ENCODE peak calls at places on chromosomes 7 and 10, in six cellular contexts. One of them, this sample, is unnamed.

GRCh38 chr7:27277628-27278027 is 35.0 kb downstream of the EVX1 start:
- DNase-seq in upper lobe of right lung: no peak
- DNase-seq in NCI-H748 treated with DMSO at 0.1 percent for 48 hours: no peak
- DNase-seq in SJSA1: no peak
- DNase-seq in hypothalamus: no peak
- DNase-seq in stimulated activated CD4-positive, alpha-beta T cell treated with anti-CD3 and anti-CD28 coated beads, Interleukin-1b, Interleukin-23, amount 100 ng/mL, for 24 hours: no peak
- DNase-seq in this sample: no peak

GRCh38 chr10:10209152-10209551 is 808.5 kb upstream of the CELF2 start:
- DNase-seq in hypothalamus: no peak
- DNase-seq in upper lobe of right lung: no peak
- DNase-seq in NCI-H748 treated with DMSO at 0.1 percent for 48 hours: no peak
- DNase-seq in stimulated activated CD4-positive, alpha-beta T cell treated with anti-CD3 and anti-CD28 coated beads, Interleukin-1b, Interleukin-23, amount 100 ng/mL, for 24 hours: no peak
- DNase-seq in SJSA1: no peak
- DNase-seq in this sample: no peak

GRCh38 chr7:139889186-139889871 is 60.3 kb downstream of the TBXAS1 start:
- DNase-seq in hypothalamus: no peak
- DNase-seq in stimulated activated CD4-positive, alpha-beta T cell treated with anti-CD3 and anti-CD28 coated beads, Interleukin-1b, Interleukin-23, amount 100 ng/mL, for 24 hours: no peak
- DNase-seq in SJSA1: peak
- DNase-seq in NCI-H748 treated with DMSO at 0.1 percent for 48 hours: no peak
- DNase-seq in upper lobe of right lung: no peak
- DNase-seq in this sample: no peak

GRCh38 chr10:4678023-4678950 is 147.7 kb upstream of the AKR1E2 start:
- DNase-seq in SJSA1: peak
- DNase-seq in NCI-H748 treated with DMSO at 0.1 percent for 48 hours: no peak
- DNase-seq in upper lobe of right lung: no peak
- DNase-seq in stimulated activated CD4-positive, alpha-beta T cell treated with anti-CD3 and anti-CD28 coated beads, Interleukin-1b, Interleukin-23, amount 100 ng/mL, for 24 hours: no peak
- DNase-seq in hypothalamus: no peak
- DNase-seq in this sample: no peak

GRCh38 chr10:47348138-47348651 is at the start of gene RBP3:
- DNase-seq in upper lobe of right lung: no peak
- DNase-seq in hypothalamus: no peak
- DNase-seq in NCI-H748 treated with DMSO at 0.1 percent for 48 hours: no peak
- DNase-seq in SJSA1: no peak
- DNase-seq in stimulated activated CD4-positive, alpha-beta T cell treated with anti-CD3 and anti-CD28 coated beads, Interleukin-1b, Interleukin-23, amount 100 ng/mL, for 24 hours: no peak
- DNase-seq in this sample: no peak

GRCh38 chr10:71077796-71078453 is 134.4 kb upstream of the UNC5B start:
- DNase-seq in hypothalamus: no peak
- DNase-seq in SJSA1: no peak
- DNase-seq in stimulated activated CD4-positive, alpha-beta T cell treated with anti-CD3 and anti-CD28 coated beads, Interleukin-1b, Interleukin-23, amount 100 ng/mL, for 24 hours: no peak
- DNase-seq in NCI-H748 treated with DMSO at 0.1 percent for 48 hours: no peak
- DNase-seq in upper lobe of right lung: peak
- DNase-seq in this sample: no peak

GRCh38 chr10:91689731-91690168 is 56.9 kb upstream of the PPP1R3C start:
- DNase-seq in upper lobe of right lung: no peak
- DNase-seq in hypothalamus: no peak
- DNase-seq in stimulated activated CD4-positive, alpha-beta T cell treated with anti-CD3 and anti-CD28 coated beads, Interleukin-1b, Interleukin-23, amount 100 ng/mL, for 24 hours: no peak
- DNase-seq in NCI-H748 treated with DMSO at 0.1 percent for 48 hours: no peak
- DNase-seq in SJSA1: no peak
- DNase-seq in this sample: no peak

GRCh38 chr7:75906991-75907667 is 7.8 kb upstream of the POR start:
- DNase-seq in NCI-H748 treated with DMSO at 0.1 percent for 48 hours: no peak
- DNase-seq in stimulated activated CD4-positive, alpha-beta T cell treated with anti-CD3 and anti-CD28 coated beads, Interleukin-1b, Interleukin-23, amount 100 ng/mL, for 24 hours: no peak
- DNase-seq in SJSA1: no peak
- DNase-seq in hypothalamus: no peak
- DNase-seq in upper lobe of right lung: no peak
- DNase-seq in this sample: no peak

GRCh38 chr7:55405856-55406541 is 40.9 kb downstream of the LANCL2 start:
- DNase-seq in SJSA1: no peak
- DNase-seq in stimulated activated CD4-positive, alpha-beta T cell treated with anti-CD3 and anti-CD28 coated beads, Interleukin-1b, Interleukin-23, amount 100 ng/mL, for 24 hours: no peak
- DNase-seq in hypothalamus: no peak
- DNase-seq in upper lobe of right lung: no peak
- DNase-seq in NCI-H748 treated with DMSO at 0.1 percent for 48 hours: no peak
- DNase-seq in this sample: no peak

GRCh38 chr7:49774459-49775064 is 1.1 kb downstream of the VWC2 start:
- DNase-seq in upper lobe of right lung: no peak
- DNase-seq in SJSA1: no peak
- DNase-seq in stimulated activated CD4-positive, alpha-beta T cell treated with anti-CD3 and anti-CD28 coated beads, Interleukin-1b, Interleukin-23, amount 100 ng/mL, for 24 hours: no peak
- DNase-seq in hypothalamus: no peak
- DNase-seq in NCI-H748 treated with DMSO at 0.1 percent for 48 hours: peak
- DNase-seq in this sample: no peak

GRCh38 chr7:158582089-158582456 is 5.5 kb downstream of the PTPRN2 start:
- DNase-seq in SJSA1: no peak
- DNase-seq in NCI-H748 treated with DMSO at 0.1 percent for 48 hours: no peak
- DNase-seq in stimulated activated CD4-positive, alpha-beta T cell treated with anti-CD3 and anti-CD28 coated beads, Interleukin-1b, Interleukin-23, amount 100 ng/mL, for 24 hours: no peak
- DNase-seq in upper lobe of right lung: no peak
- DNase-seq in hypothalamus: no peak
- DNase-seq in this sample: no peak

GRCh38 chr10:22322663-22323160 is 1.8 kb downstream of the BMI1 start:
- DNase-seq in NCI-H748 treated with DMSO at 0.1 percent for 48 hours: no peak
- DNase-seq in stimulated activated CD4-positive, alpha-beta T cell treated with anti-CD3 and anti-CD28 coated beads, Interleukin-1b, Interleukin-23, amount 100 ng/mL, for 24 hours: no peak
- DNase-seq in SJSA1: no peak
- DNase-seq in upper lobe of right lung: no peak
- DNase-seq in hypothalamus: no peak
- DNase-seq in this sample: no peak

GRCh38 chr10:112695539-112695938 is 248.5 kb downstream of the VTI1A start:
- DNase-seq in upper lobe of right lung: no peak
- DNase-seq in SJSA1: no peak
- DNase-seq in NCI-H748 treated with DMSO at 0.1 percent for 48 hours: no peak
- DNase-seq in hypothalamus: no peak
- DNase-seq in stimulated activated CD4-positive, alpha-beta T cell treated with anti-CD3 and anti-CD28 coated beads, Interleukin-1b, Interleukin-23, amount 100 ng/mL, for 24 hours: no peak
- DNase-seq in this sample: no peak

GRCh38 chr7:84247591-84247990 is 53.0 kb upstream of the SEMA3A start:
- DNase-seq in hypothalamus: no peak
- DNase-seq in NCI-H748 treated with DMSO at 0.1 percent for 48 hours: no peak
- DNase-seq in upper lobe of right lung: no peak
- DNase-seq in stimulated activated CD4-positive, alpha-beta T cell treated with anti-CD3 and anti-CD28 coated beads, Interleukin-1b, Interleukin-23, amount 100 ng/mL, for 24 hours: no peak
- DNase-seq in SJSA1: peak
- DNase-seq in this sample: no peak

GRCh38 chr7:45918556-45918955 is 2.5 kb downstream of the IGFBP3 start:
- DNase-seq in SJSA1: peak
- DNase-seq in upper lobe of right lung: no peak
- DNase-seq in NCI-H748 treated with DMSO at 0.1 percent for 48 hours: no peak
- DNase-seq in stimulated activated CD4-positive, alpha-beta T cell treated with anti-CD3 and anti-CD28 coated beads, Interleukin-1b, Interleukin-23, amount 100 ng/mL, for 24 hours: no peak
- DNase-seq in hypothalamus: no peak
- DNase-seq in this sample: no peak

GRCh38 chr7:23205861-23206510 is 24.1 kb downstream of the NUP42 start:
- DNase-seq in NCI-H748 treated with DMSO at 0.1 percent for 48 hours: peak
- DNase-seq in upper lobe of right lung: no peak
- DNase-seq in stimulated activated CD4-positive, alpha-beta T cell treated with anti-CD3 and anti-CD28 coated beads, Interleukin-1b, Interleukin-23, amount 100 ng/mL, for 24 hours: no peak
- DNase-seq in hypothalamus: no peak
- DNase-seq in SJSA1: no peak
- DNase-seq in this sample: no peak

GRCh38 chr10:43340619-43341018 is 30.8 kb upstream of the FXYD4 start:
- DNase-seq in stimulated activated CD4-positive, alpha-beta T cell treated with anti-CD3 and anti-CD28 coated beads, Interleukin-1b, Interleukin-23, amount 100 ng/mL, for 24 hours: no peak
- DNase-seq in hypothalamus: no peak
- DNase-seq in NCI-H748 treated with DMSO at 0.1 percent for 48 hours: no peak
- DNase-seq in upper lobe of right lung: peak
- DNase-seq in SJSA1: no peak
- DNase-seq in this sample: no peak

GRCh38 chr7:117810642-117811512 is 62.4 kb downstream of the CTTNBP2 start:
- DNase-seq in NCI-H748 treated with DMSO at 0.1 percent for 48 hours: no peak
- DNase-seq in upper lobe of right lung: no peak
- DNase-seq in SJSA1: no peak
- DNase-seq in stimulated activated CD4-positive, alpha-beta T cell treated with anti-CD3 and anti-CD28 coated beads, Interleukin-1b, Interleukin-23, amount 100 ng/mL, for 24 hours: no peak
- DNase-seq in hypothalamus: no peak
- DNase-seq in this sample: no peak

GRCh38 chr10:1627945-1628344 is 109.4 kb downstream of the ADARB2 start:
- DNase-seq in hypothalamus: no peak
- DNase-seq in SJSA1: no peak
- DNase-seq in NCI-H748 treated with DMSO at 0.1 percent for 48 hours: no peak
- DNase-seq in stimulated activated CD4-positive, alpha-beta T cell treated with anti-CD3 and anti-CD28 coated beads, Interleukin-1b, Interleukin-23, amount 100 ng/mL, for 24 hours: no peak
- DNase-seq in upper lobe of right lung: peak
- DNase-seq in this sample: no peak

GRCh38 chr7:108135446-108136190 is 5.5 kb upstream of the LAMB4 start:
- DNase-seq in hypothalamus: no peak
- DNase-seq in NCI-H748 treated with DMSO at 0.1 percent for 48 hours: no peak
- DNase-seq in stimulated activated CD4-positive, alpha-beta T cell treated with anti-CD3 and anti-CD28 coated beads, Interleukin-1b, Interleukin-23, amount 100 ng/mL, for 24 hours: no peak
- DNase-seq in upper lobe of right lung: no peak
- DNase-seq in SJSA1: no peak
- DNase-seq in this sample: no peak

This sample was measured in C1 segment of cervical spinal cord.